ENCODE peak calls at places on chromosome 5, in five cellular contexts. E is GM23338, B is esophagus squamous epithelium, Q is mesendoderm, T is suprapubic skin. L is an unnamed sample.

GRCh38 chr5:155700333-155700732 is 626.6 kb upstream of the SGCD start:
- DNase-seq in T (no peak), Q (peak; percentile 69), B (no peak), E (peak; percentile 61), L (no peak)

GRCh38 chr5:138408023-138408422 is 30.8 kb upstream of the REEP2 start:
- DNase-seq in E (no peak), B (no peak), Q (peak; percentile 7), T (no peak), L (peak; percentile 21)

GRCh38 chr5:133052317-133053175 is 733 bp downstream of the HSPA4 start:
- DNase-seq in E (peak; percentile 69), Q (peak; percentile 71), B (peak; percentile 5), T (peak; percentile 83), L (peak; percentile 82)

GRCh38 chr5:142697356-142697807 is 11.5 kb upstream of the FGF1 start:
- DNase-seq in Q (peak; percentile 21), E (no peak), T (no peak), B (no peak), L (no peak)

GRCh38 chr5:35924122-35924949 is 14.1 kb downstream of the CAPSL start:
- DNase-seq in B (no peak), T (no peak), Q (no peak), E (no peak), L (no peak)

GRCh38 chr5:75675779-75676178 is 41.5 kb downstream of the POC5 start:
- DNase-seq in B (no peak), T (no peak), E (no peak), Q (no peak), L (no peak)

GRCh38 chr5:612498-613424 is 621 bp downstream of the CEP72 start:
- DNase-seq in B (no peak), E (peak; percentile 60), Q (peak; percentile 37), T (peak; percentile 79), L (peak; percentile 39)

GRCh38 chr5:1405121-1405520 is 40.1 kb downstream of the SLC6A3 start:
- DNase-seq in E (no peak), Q (no peak), B (no peak), T (no peak), L (no peak)

GRCh38 chr5:77993799-77994318 is 217.7 kb upstream of the TBCA start:
- DNase-seq in B (no peak), E (peak; percentile 31), Q (no peak), T (no peak), L (no peak)

GRCh38 chr5:1135696-1136525 is 24.0 kb upstream of the SLC12A7 start:
- DNase-seq in B (no peak), Q (no peak), E (no peak), T (no peak), L (no peak)

GRCh38 chr5:167489202-167489601 is 802.2 kb upstream of the WWC1 start:
- DNase-seq in T (no peak), Q (no peak), E (no peak), B (no peak), L (no peak)

GRCh38 chr5:177537389-177538361 is 16.7 kb downstream of the FAM193B start:
- DNase-seq in Q (peak; percentile 42), B (no peak), E (peak; percentile 35), T (no peak), L (peak; percentile 38)

GRCh38 chr5:137566780-137567179 is 67.7 kb upstream of the SPOCK1 start:
- DNase-seq in T (no peak), E (no peak), Q (no peak), B (no peak), L (no peak)

GRCh38 chr5:179793470-179794139 is at the start of gene LTC4S:
- DNase-seq in Q (no peak), E (no peak), T (peak; percentile 90), B (peak; percentile 38), L (peak; percentile 67)

GRCh38 chr5:90557391-90557790 is 1.2 kb upstream of the ADGRV1 start:
- DNase-seq in E (peak; percentile 48), Q (no peak), T (no peak), B (no peak), L (no peak)
- H3K4me3 ChIP-seq in E (peak overlapping the region; percentile 80), Q (no peak overlapping the region), T (no peak overlapping the region), B (no peak overlapping the region), L (no peak overlapping the region)

GRCh38 chr5:123035320-123035949 is 1.1 kb downstream of the PPIC start:
- DNase-seq in E (peak; percentile 84), B (no peak), T (no peak), Q (peak; percentile 83), L (peak; percentile 70)

GRCh38 chr5:123035950-123036390 is 555 bp downstream of the PPIC start:
- DNase-seq in B (no peak), Q (peak; percentile 74), T (peak; percentile 84), E (peak; percentile 77), L (peak; percentile 59)

GRCh38 chr5:123039673-123040072 is 3.1 kb upstream of the PPIC start:
- DNase-seq in E (no peak), B (no peak), Q (no peak), T (no peak), L (no peak)

GRCh38 chr5:123036391-123037103 is at the start of gene PPIC:
- DNase-seq in B (no peak), T (peak; percentile 90), E (peak; percentile 85), Q (peak; percentile 86), L (peak; percentile 93)

GRCh38 chr5:123037104-123037418 is 536 bp upstream of the PPIC start:
- DNase-seq in T (no peak), B (no peak), E (no peak), Q (no peak), L (no peak)
- H3K4me1 ChIP-seq in T (peaks cover 9% of the 10 kb centered on the region), B (peaks cover 4% of the 10 kb centered on the region), E (peaks cover 17% of the 10 kb centered on the region), Q (no peaks in the 10 kb centered on the region), L (no peaks in the 10 kb centered on the region)

DNA sequence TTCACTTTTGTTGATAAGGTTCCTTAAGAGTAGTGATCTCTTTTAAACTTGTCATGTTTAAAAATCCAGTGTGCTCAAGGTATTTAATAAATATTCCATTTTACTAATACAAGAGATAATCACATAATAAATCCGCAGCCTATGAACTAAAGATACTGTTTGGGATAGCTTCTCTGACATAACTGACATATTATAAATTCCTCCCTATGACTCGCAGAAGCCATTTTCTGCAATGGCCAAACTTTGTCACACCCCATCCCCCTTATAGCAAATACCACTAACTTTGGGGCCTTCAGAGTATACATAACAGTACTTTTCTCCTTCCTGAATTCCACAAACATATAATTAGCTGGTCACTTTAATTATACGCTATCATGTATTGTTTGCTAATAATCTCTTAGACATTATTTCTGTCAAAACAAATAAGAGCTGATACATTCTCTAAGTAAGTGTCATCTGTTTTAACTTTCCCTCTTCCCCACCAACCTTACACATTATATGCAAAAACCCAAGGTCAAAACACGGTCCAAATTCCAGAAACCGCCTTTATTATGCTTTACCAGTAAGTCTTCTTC is 1.1 kb downstream of the TMEM267 start:
- DNase-seq in E (peak; percentile 27), Q (peak; percentile 67), T (no peak), B (no peak), L (no peak)
- H3K4me3 ChIP-seq in E (peak overlapping the region; percentile 73), Q (peak overlapping the region; percentile 90), T (peak overlapping the region; percentile 78), B (peak overlapping the region; percentile 97), L (peak overlapping the region; percentile 96)

GRCh38 chr5:135493406-135494180 is 41.4 kb upstream of the TIFAB start:
- DNase-seq in B (no peak), Q (no peak), T (no peak), E (peak; percentile 39), L (no peak)

GRCh38 chr5:135490245-135491037 is 38.3 kb upstream of the TIFAB start:
- DNase-seq in B (no peak), Q (no peak), T (no peak), E (peak; percentile 60), L (no peak)

GRCh38 chr5:135491552-135492318 is 39.6 kb upstream of the TIFAB start:
- DNase-seq in E (peak; percentile 77), Q (peak; percentile 58), T (no peak), B (no peak), L (no peak)

GRCh38 chr5:135491038-135491551 is 38.9 kb upstream of the TIFAB start:
- DNase-seq in E (peak; percentile 45), Q (no peak), T (no peak), B (no peak), L (no peak)

DNA sequence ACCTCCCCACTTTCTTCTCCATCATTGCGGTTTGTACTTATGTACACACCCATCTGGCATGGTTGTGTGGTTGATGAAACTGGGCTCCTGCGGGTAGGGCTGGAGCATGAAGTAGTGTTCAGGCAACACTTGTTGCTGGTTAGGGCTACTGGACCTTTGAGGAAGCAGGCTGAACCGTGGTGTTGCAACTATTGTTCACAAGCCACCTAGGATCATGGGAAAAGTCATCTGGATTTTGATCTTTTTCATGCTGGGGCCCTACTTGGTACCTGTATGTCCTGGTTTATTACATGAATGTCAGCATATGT is 40.1 kb upstream of the TIFAB start:
- DNase-seq in E (no peak), Q (no peak), B (no peak), T (no peak), L (no peak)
- H3K4me1 ChIP-seq in E (peaks cover 46% of the 10 kb centered on the region), Q (no peaks in the 10 kb centered on the region), B (peaks cover 50% of the 10 kb centered on the region), T (peaks cover 55% of the 10 kb centered on the region), L (no peaks in the 10 kb centered on the region)